ENCODE peak calls at places on chromosomes 7 and 10, in eight cellular contexts. One of them, this sample, is unnamed.

GRCh38 chr7:106736508-106737201 is 75.7 kb upstream of the CCDC71L start:
- DNase-seq in heart right ventricle: no peak
- DNase-seq in A172: peak; percentile 71
- DNase-seq in Calu3: peak; percentile 62
- DNase-seq in RCC 7860: peak; percentile 64
- DNase-seq in activated naive CD4-positive, alpha-beta T cell: no peak
- DNase-seq in kidney tubule cell: peak; percentile 81
- DNase-seq in Daoy: peak; percentile 75
- DNase-seq in this sample: peak; percentile 78

GRCh38 chr10:33819206-33819605 is 484.7 kb upstream of the NRP1 start:
- DNase-seq in A172: no peak
- DNase-seq in RCC 7860: no peak
- DNase-seq in Daoy: no peak
- DNase-seq in kidney tubule cell: no peak
- DNase-seq in Calu3: no peak
- DNase-seq in heart right ventricle: no peak
- DNase-seq in activated naive CD4-positive, alpha-beta T cell: no peak
- DNase-seq in this sample: no peak

GRCh38 chr10:119473715-119474230 is 68.7 kb downstream of the RGS10 start:
- DNase-seq in heart right ventricle: no peak
- DNase-seq in A172: no peak
- DNase-seq in RCC 7860: no peak
- DNase-seq in activated naive CD4-positive, alpha-beta T cell: no peak
- DNase-seq in kidney tubule cell: no peak
- DNase-seq in Calu3: no peak
- DNase-seq in Daoy: no peak
- DNase-seq in this sample: no peak

GRCh38 chr10:129690248-129691070 is 223.4 kb downstream of the MGMT start:
- DNase-seq in activated naive CD4-positive, alpha-beta T cell: no peak
- DNase-seq in heart right ventricle: no peak
- DNase-seq in RCC 7860: no peak
- DNase-seq in kidney tubule cell: peak; percentile 92
- DNase-seq in A172: no peak
- DNase-seq in Daoy: no peak
- DNase-seq in Calu3: no peak
- DNase-seq in this sample: no peak

GRCh38 chr10:35355971-35356724 is 19.8 kb downstream of the CCNY start:
- DNase-seq in RCC 7860: no peak
- DNase-seq in heart right ventricle: no peak
- DNase-seq in kidney tubule cell: no peak
- DNase-seq in Daoy: no peak
- DNase-seq in activated naive CD4-positive, alpha-beta T cell: no peak
- DNase-seq in Calu3: no peak
- DNase-seq in A172: no peak
- DNase-seq in this sample: no peak

GRCh38 chr10:89342219-89342966 is 14.6 kb downstream of the IFIT3 start:
- DNase-seq in Calu3: no peak
- DNase-seq in activated naive CD4-positive, alpha-beta T cell: no peak
- DNase-seq in heart right ventricle: peak; percentile 33
- DNase-seq in Daoy: peak; percentile 37
- DNase-seq in RCC 7860: peak; percentile 21
- DNase-seq in kidney tubule cell: peak; percentile 72
- DNase-seq in A172: peak; percentile 98
- DNase-seq in this sample: peak; percentile 97

GRCh38 chr7:155618708-155619633 is 25.5 kb upstream of the RBM33 start:
- DNase-seq in Daoy: no peak
- DNase-seq in heart right ventricle: no peak
- DNase-seq in kidney tubule cell: peak; percentile 96
- DNase-seq in RCC 7860: peak; percentile 97
- DNase-seq in A172: peak; percentile 34
- DNase-seq in activated naive CD4-positive, alpha-beta T cell: no peak
- DNase-seq in Calu3: peak; percentile 90
- DNase-seq in this sample: peak; percentile 73

GRCh38 chr7:19464751-19465150 is 244.1 kb downstream of the POLR1F start:
- DNase-seq in RCC 7860: no peak
- DNase-seq in Daoy: no peak
- DNase-seq in A172: no peak
- DNase-seq in heart right ventricle: no peak
- DNase-seq in activated naive CD4-positive, alpha-beta T cell: no peak
- DNase-seq in kidney tubule cell: no peak
- DNase-seq in Calu3: no peak
- DNase-seq in this sample: no peak

GRCh38 chr7:67309764-67310548 is 313.3 kb downstream of the TYW1 start:
- DNase-seq in Calu3: no peak
- DNase-seq in activated naive CD4-positive, alpha-beta T cell: no peak
- DNase-seq in RCC 7860: no peak
- DNase-seq in heart right ventricle: no peak
- DNase-seq in A172: no peak
- DNase-seq in Daoy: no peak
- DNase-seq in kidney tubule cell: no peak
- DNase-seq in this sample: no peak

GRCh38 chr7:157116762-157117161 is 22.0 kb upstream of the UBE3C start:
- DNase-seq in heart right ventricle: no peak
- DNase-seq in Daoy: no peak
- DNase-seq in A172: no peak
- DNase-seq in kidney tubule cell: peak; percentile 23
- DNase-seq in activated naive CD4-positive, alpha-beta T cell: no peak
- DNase-seq in RCC 7860: no peak
- DNase-seq in Calu3: no peak
- DNase-seq in this sample: no peak

GRCh38 chr7:20330797-20331230 is at the start of gene ITGB8:
- DNase-seq in heart right ventricle: peak; percentile 24
- DNase-seq in activated naive CD4-positive, alpha-beta T cell: no peak
- DNase-seq in Daoy: peak; percentile 84
- DNase-seq in A172: no peak
- DNase-seq in kidney tubule cell: no peak
- DNase-seq in Calu3: no peak
- DNase-seq in RCC 7860: peak; percentile 38
- DNase-seq in this sample: no peak

GRCh38 chr10:92593553-92594046 is 670 bp downstream of the KIF11 start:
- DNase-seq in heart right ventricle: no peak
- DNase-seq in kidney tubule cell: no peak
- DNase-seq in Calu3: no peak
- DNase-seq in A172: no peak
- DNase-seq in Daoy: no peak
- DNase-seq in RCC 7860: no peak
- DNase-seq in activated naive CD4-positive, alpha-beta T cell: no peak
- DNase-seq in this sample: no peak

GRCh38 chr7:158394936-158395335 is 192.7 kb downstream of the PTPRN2 start:
- DNase-seq in activated naive CD4-positive, alpha-beta T cell: no peak
- DNase-seq in heart right ventricle: peak; percentile 27
- DNase-seq in RCC 7860: no peak
- DNase-seq in Daoy: peak; percentile 62
- DNase-seq in kidney tubule cell: no peak
- DNase-seq in Calu3: peak; percentile 45
- DNase-seq in A172: no peak
- DNase-seq in this sample: no peak

GRCh38 chr10:59971915-59972314 is 65.6 kb upstream of the CCDC6 start:
- DNase-seq in kidney tubule cell: peak; percentile 67
- DNase-seq in Daoy: no peak
- DNase-seq in A172: peak; percentile 27
- DNase-seq in activated naive CD4-positive, alpha-beta T cell: no peak
- DNase-seq in heart right ventricle: no peak
- DNase-seq in Calu3: peak; percentile 72
- DNase-seq in RCC 7860: no peak
- DNase-seq in this sample: peak; percentile 68

GRCh38 chr10:79465341-79465740 is 19.9 kb upstream of the ZCCHC24 start:
- DNase-seq in A172: no peak
- DNase-seq in heart right ventricle: no peak
- DNase-seq in Calu3: no peak
- DNase-seq in Daoy: no peak
- DNase-seq in RCC 7860: no peak
- DNase-seq in activated naive CD4-positive, alpha-beta T cell: no peak
- DNase-seq in kidney tubule cell: no peak
- DNase-seq in this sample: no peak

GRCh38 chr7:38748056-38748610 is 117.0 kb upstream of the AMPH start:
- DNase-seq in Calu3: peak; percentile 19
- DNase-seq in RCC 7860: no peak
- DNase-seq in heart right ventricle: no peak
- DNase-seq in Daoy: peak; percentile 30
- DNase-seq in A172: peak; percentile 22
- DNase-seq in kidney tubule cell: peak; percentile 7
- DNase-seq in activated naive CD4-positive, alpha-beta T cell: no peak
- DNase-seq in this sample: no peak

GRCh38 chr10:79070611-79071534 is 2.1 kb downstream of the ZMIZ1 start:
- DNase-seq in RCC 7860: peak; percentile 55
- DNase-seq in A172: peak; percentile 83
- DNase-seq in Calu3: peak; percentile 87
- DNase-seq in activated naive CD4-positive, alpha-beta T cell: no peak
- DNase-seq in heart right ventricle: peak; percentile 90
- DNase-seq in Daoy: peak; percentile 80
- DNase-seq in kidney tubule cell: peak; percentile 83
- DNase-seq in this sample: peak; percentile 40

GRCh38 chr10:75034714-75035258 is 76.7 kb upstream of the SAMD8 start:
- DNase-seq in Calu3: no peak
- DNase-seq in activated naive CD4-positive, alpha-beta T cell: no peak
- DNase-seq in kidney tubule cell: no peak
- DNase-seq in heart right ventricle: no peak
- DNase-seq in Daoy: no peak
- DNase-seq in RCC 7860: no peak
- DNase-seq in A172: no peak
- DNase-seq in this sample: no peak

GRCh38 chr10:86857097-86857825 is 100.2 kb downstream of the MMRN2 start:
- DNase-seq in Calu3: no peak
- DNase-seq in A172: no peak
- DNase-seq in kidney tubule cell: peak; percentile 53
- DNase-seq in RCC 7860: peak; percentile 24
- DNase-seq in activated naive CD4-positive, alpha-beta T cell: no peak
- DNase-seq in heart right ventricle: no peak
- DNase-seq in Daoy: peak; percentile 7
- DNase-seq in this sample: peak; percentile 37

GRCh38 chr7:94396606-94397005 is 1.9 kb downstream of the COL1A2 start:
- DNase-seq in Daoy: peak; percentile 23
- DNase-seq in RCC 7860: no peak
- DNase-seq in heart right ventricle: no peak
- DNase-seq in A172: peak; percentile 60
- DNase-seq in kidney tubule cell: no peak
- DNase-seq in Calu3: no peak
- DNase-seq in activated naive CD4-positive, alpha-beta T cell: no peak
- DNase-seq in this sample: no peak

GRCh38 chr7:107659666-107660065 is 962 bp upstream of the SLC26A4 start:
- DNase-seq in activated naive CD4-positive, alpha-beta T cell: no peak
- DNase-seq in RCC 7860: peak; percentile 29
- DNase-seq in Calu3: no peak
- DNase-seq in kidney tubule cell: peak; percentile 56
- DNase-seq in A172: peak; percentile 25
- DNase-seq in heart right ventricle: no peak
- DNase-seq in Daoy: peak; percentile 54
- DNase-seq in this sample: no peak

GRCh38 chr7:102432476-102433318 is 678 bp upstream of the ORAI2 start:
- DNase-seq in Daoy: no peak
- DNase-seq in A172: no peak
- DNase-seq in activated naive CD4-positive, alpha-beta T cell: no peak
- DNase-seq in kidney tubule cell: peak; percentile 40
- DNase-seq in RCC 7860: no peak
- DNase-seq in Calu3: no peak
- DNase-seq in heart right ventricle: no peak
- DNase-seq in this sample: no peak

GRCh38 chr10:103612462-103613365 is 119.2 kb downstream of the NEURL1 start:
- DNase-seq in Calu3: no peak
- DNase-seq in heart right ventricle: peak; percentile 14
- DNase-seq in kidney tubule cell: peak; percentile 9
- DNase-seq in activated naive CD4-positive, alpha-beta T cell: no peak
- DNase-seq in RCC 7860: peak; percentile 11
- DNase-seq in A172: peak; percentile 38
- DNase-seq in Daoy: no peak
- DNase-seq in this sample: no peak

This sample was measured in kidney glomerular epithelial cell.